ENCODE peak calls at places on chromosomes 6 and 20, in eight cellular contexts. One of them, this sample, is unnamed.

GRCh38 chr6:39568896-39569295 is 156.3 kb downstream of the KIF6 start:
- DNase-seq in sciatic nerve: no peak
- DNase-seq in substantia nigra: no peak
- DNase-seq in heart right ventricle: no peak
- DNase-seq in pons: no peak
- DNase-seq in GOT3: no peak
- DNase-seq in A549: no peak
- DNase-seq in NCI-H1092 treated with DMSO at 0.1 percent for 48 hours: no peak
- DNase-seq in this sample: no peak

GRCh38 chr6:154932562-154933027 is 62.5 kb upstream of the TIAM2 start:
- DNase-seq in NCI-H1092 treated with DMSO at 0.1 percent for 48 hours: no peak
- DNase-seq in A549: peak
- DNase-seq in sciatic nerve: no peak
- DNase-seq in pons: no peak
- DNase-seq in heart right ventricle: no peak
- DNase-seq in GOT3: no peak
- DNase-seq in substantia nigra: no peak
- DNase-seq in this sample: no peak

GRCh38 chr6:35015996-35016395 is 125.1 kb downstream of the TCP11 start:
- DNase-seq in A549: no peak
- DNase-seq in GOT3: no peak
- DNase-seq in pons: no peak
- DNase-seq in NCI-H1092 treated with DMSO at 0.1 percent for 48 hours: no peak
- DNase-seq in sciatic nerve: no peak
- DNase-seq in substantia nigra: no peak
- DNase-seq in heart right ventricle: no peak
- DNase-seq in this sample: no peak

GRCh38 chr6:144395014-144395413 is 109.9 kb downstream of the UTRN start:
- DNase-seq in substantia nigra: no peak
- DNase-seq in GOT3: no peak
- DNase-seq in pons: no peak
- DNase-seq in A549: no peak
- DNase-seq in heart right ventricle: no peak
- DNase-seq in NCI-H1092 treated with DMSO at 0.1 percent for 48 hours: no peak
- DNase-seq in sciatic nerve: no peak
- DNase-seq in this sample: no peak

GRCh38 chr20:39258253-39258652 is 296.1 kb downstream of the DHX35 start:
- DNase-seq in A549: no peak
- DNase-seq in pons: no peak
- DNase-seq in sciatic nerve: no peak
- DNase-seq in substantia nigra: no peak
- DNase-seq in heart right ventricle: no peak
- DNase-seq in NCI-H1092 treated with DMSO at 0.1 percent for 48 hours: no peak
- DNase-seq in GOT3: no peak
- DNase-seq in this sample: no peak

GRCh38 chr20:52494244-52494643 is 302.7 kb upstream of the ZFP64 start:
- DNase-seq in A549: peak
- DNase-seq in pons: no peak
- DNase-seq in NCI-H1092 treated with DMSO at 0.1 percent for 48 hours: no peak
- DNase-seq in substantia nigra: no peak
- DNase-seq in GOT3: peak
- DNase-seq in heart right ventricle: no peak
- DNase-seq in sciatic nerve: no peak
- DNase-seq in this sample: no peak

GRCh38 chr6:30590509-30590908 is 19.3 kb downstream of the ABCF1 start:
- DNase-seq in heart right ventricle: no peak
- DNase-seq in sciatic nerve: no peak
- DNase-seq in substantia nigra: no peak
- DNase-seq in A549: no peak
- DNase-seq in NCI-H1092 treated with DMSO at 0.1 percent for 48 hours: no peak
- DNase-seq in pons: no peak
- DNase-seq in GOT3: no peak
- DNase-seq in this sample: no peak

GRCh38 chr6:13488896-13489237 is 1.5 kb upstream of the GFOD1 start:
- DNase-seq in GOT3: no peak
- DNase-seq in NCI-H1092 treated with DMSO at 0.1 percent for 48 hours: no peak
- DNase-seq in A549: no peak
- DNase-seq in heart right ventricle: no peak
- DNase-seq in substantia nigra: no peak
- DNase-seq in pons: no peak
- DNase-seq in sciatic nerve: no peak
- DNase-seq in this sample: no peak

GRCh38 chr6:169831450-169832246 is 80.2 kb downstream of the ERMARD start:
- DNase-seq in A549: peak
- DNase-seq in substantia nigra: peak
- DNase-seq in sciatic nerve: peak
- DNase-seq in GOT3: no peak
- DNase-seq in heart right ventricle: peak
- DNase-seq in NCI-H1092 treated with DMSO at 0.1 percent for 48 hours: peak
- DNase-seq in pons: peak
- DNase-seq in this sample: peak

GRCh38 chr6:123316733-123317323 is 319.9 kb downstream of the TRDN start:
- DNase-seq in GOT3: no peak
- DNase-seq in heart right ventricle: no peak
- DNase-seq in NCI-H1092 treated with DMSO at 0.1 percent for 48 hours: peak
- DNase-seq in sciatic nerve: no peak
- DNase-seq in pons: peak
- DNase-seq in A549: peak
- DNase-seq in substantia nigra: no peak
- DNase-seq in this sample: peak